ENCODE peak calls at places on chromosomes 11 and 22, in six cellular contexts. K is endodermal cell, R is IMR-90, N is cardiac muscle cell, S is GM23248, I is MM.1S. C is an unnamed sample. For H3K27me3 and H3K36me3, the result is how much of the 10 kb centered on the place peaks cover.

GRCh38 chr11:13772223-13773046 is 104.0 kb downstream of the FAR1 start:
- DNase-seq in S (peak), I (peak), K (no peak), N (peak), R (peak), C (no peak)

GRCh38 chr22:42700901-42701300 is 19.8 kb downstream of the A4GALT start:
- DNase-seq in S (no peak), N (no peak), I (no peak), R (no peak), K (no peak), C (peak)

GRCh38 chr22:49784987-49785614 is 42.6 kb downstream of the BRD1 start:
- DNase-seq in K (no peak), S (no peak), N (no peak), R (no peak), I (no peak), C (no peak)

GRCh38 chr11:11478021-11478420 is 125.0 kb upstream of the CSNK2A3 start:
- DNase-seq in S (no peak), K (no peak), R (no peak), N (no peak), I (no peak), C (no peak)

GRCh38 chr11:5197538-5197937 is 2.9 kb downstream of the OR51V1 start:
- DNase-seq in S (peak), I (no peak), R (peak), N (no peak), K (no peak), C (no peak)

GRCh38 chr11:33980896-33981295 is 70.6 kb upstream of the CAPRIN1 start:
- DNase-seq in I (no peak), K (no peak), N (peak), S (no peak), R (no peak), C (no peak)

GRCh38 chr22:47196881-47197701 is 434.6 kb downstream of the TBC1D22A start:
- DNase-seq in K (peak), N (no peak), I (no peak), R (no peak), S (no peak), C (no peak)

GRCh38 chr11:60155928-60156327 is 27.0 kb downstream of the MS4A6A start:
- DNase-seq in R (no peak), N (no peak), S (no peak), K (no peak), I (no peak), C (no peak)

GRCh38 chr22:31287818-31288495 is 4.3 kb downstream of the PIK3IP1 start:
- DNase-seq in R (no peak), I (no peak), K (no peak), N (no peak), S (no peak), C (no peak)

GRCh38 chr11:71117311-71117710 is 135.1 kb downstream of the SHANK2 start:
- DNase-seq in I (no peak), S (no peak), K (no peak), R (no peak), N (peak), C (no peak)

GRCh38 chr11:101583180-101584128 is at the start of gene TRPC6:
- DNase-seq in S (peak), K (peak), I (no peak), R (peak), N (peak), C (peak)

GRCh38 chr11:76734456-76735217 is 48.5 kb upstream of the TSKU start:
- DNase-seq in S (no peak), K (peak), I (no peak), N (no peak), R (no peak), C (no peak)
- H3K4me3 ChIP-seq in S (no peak), K (no peak), I (no peak), N (no peak), R (no peak), C (no peak)

DNA sequence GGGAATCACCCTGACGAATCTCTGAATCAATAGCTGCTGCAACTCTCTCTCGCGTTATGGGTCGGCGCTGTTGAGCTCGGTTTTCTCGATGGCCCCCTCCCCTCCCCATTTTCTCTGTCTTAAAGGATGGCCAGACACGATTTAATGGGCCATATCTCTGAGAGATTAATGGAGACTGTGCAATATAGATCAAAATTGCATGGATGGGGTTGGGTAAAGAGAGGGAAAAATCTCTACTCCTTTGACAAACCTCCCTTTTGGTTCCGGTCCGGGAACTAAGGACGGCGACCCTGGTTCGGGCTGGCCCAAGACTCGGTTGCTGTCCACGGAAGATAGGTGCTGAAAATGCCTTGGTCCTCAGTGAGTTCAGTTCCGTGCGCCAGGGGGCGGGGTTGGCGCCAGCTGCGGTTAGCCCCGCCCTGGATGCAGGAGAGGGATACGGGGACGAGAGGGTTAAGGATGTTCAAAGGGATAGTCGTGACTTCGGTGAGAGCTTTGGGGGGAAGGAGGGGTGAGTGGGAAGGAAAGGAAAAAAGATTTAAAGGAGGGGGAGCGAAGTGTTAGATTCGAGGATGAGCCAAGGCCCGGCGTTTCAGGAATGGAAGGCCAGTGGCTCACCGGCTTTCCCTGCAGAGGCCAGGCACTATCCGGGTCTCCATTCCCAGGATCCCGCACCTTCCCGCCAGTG is 103.6 kb upstream of the HSD17B12 start:
- DNase-seq in K (peak), R (peak), S (peak), I (peak), N (peak), C (peak)
- H3K27me3 ChIP-seq in K (half or more), R (half or more), S (under half), I (half or more), N (half or more), C (half or more)

GRCh38 chr11:107593941-107594340 is 3.0 kb downstream of the ELMOD1 start:
- DNase-seq in S (no peak), N (no peak), K (no peak), R (no peak), I (no peak), C (peak)

GRCh38 chr11:107592813-107593212 is 1.9 kb downstream of the ELMOD1 start:
- DNase-seq in R (no peak), S (peak), I (no peak), N (peak), K (no peak), C (peak)

GRCh38 chr11:107598225-107599139 is 7.5 kb downstream of the ELMOD1 start:
- DNase-seq in R (no peak), K (peak), N (peak), I (peak), S (peak), C (peak)
- H3K36me3 ChIP-seq in R (under half), K (under half), N (under half), I (under half), S (under half), C (under half)

GRCh38 chr11:134545521-134545920 is 133.5 kb upstream of the B3GAT1 start:
- DNase-seq in N (no peak), K (no peak), R (no peak), I (no peak), S (no peak), C (no peak)
- H3K4me3 ChIP-seq in N (no peak), K (no peak), R (no peak), I (no peak), S (no peak), C (no peak)

DNA sequence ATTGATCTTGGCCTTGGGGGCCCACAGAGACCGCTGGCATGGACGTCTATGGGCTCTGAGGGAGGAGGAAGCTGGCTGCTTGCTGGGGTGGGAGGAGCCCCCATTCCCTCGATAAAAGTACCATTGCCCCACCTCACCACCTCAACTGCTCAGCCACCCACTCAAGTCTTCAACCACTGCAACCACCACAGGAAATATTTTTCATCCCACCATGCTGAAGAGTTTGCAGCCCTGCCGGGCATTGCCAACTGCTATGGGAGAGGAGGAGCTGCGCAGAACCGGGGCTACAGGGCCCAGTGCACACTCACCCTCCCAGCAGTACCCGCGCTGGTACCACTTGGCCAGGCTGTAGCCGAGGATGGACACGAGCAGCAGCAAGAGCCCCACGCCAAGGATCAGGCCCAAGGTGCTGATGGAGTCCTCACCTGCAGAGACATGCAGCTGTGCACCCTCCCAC is 29.2 kb downstream of the IL10RA start:
- DNase-seq in R (no peak), N (no peak), I (no peak), S (no peak), K (no peak), C (no peak)
- H3K27me3 ChIP-seq in R (under half), N (under half), I (under half), S (under half), K (under half), C (under half)

DNA sequence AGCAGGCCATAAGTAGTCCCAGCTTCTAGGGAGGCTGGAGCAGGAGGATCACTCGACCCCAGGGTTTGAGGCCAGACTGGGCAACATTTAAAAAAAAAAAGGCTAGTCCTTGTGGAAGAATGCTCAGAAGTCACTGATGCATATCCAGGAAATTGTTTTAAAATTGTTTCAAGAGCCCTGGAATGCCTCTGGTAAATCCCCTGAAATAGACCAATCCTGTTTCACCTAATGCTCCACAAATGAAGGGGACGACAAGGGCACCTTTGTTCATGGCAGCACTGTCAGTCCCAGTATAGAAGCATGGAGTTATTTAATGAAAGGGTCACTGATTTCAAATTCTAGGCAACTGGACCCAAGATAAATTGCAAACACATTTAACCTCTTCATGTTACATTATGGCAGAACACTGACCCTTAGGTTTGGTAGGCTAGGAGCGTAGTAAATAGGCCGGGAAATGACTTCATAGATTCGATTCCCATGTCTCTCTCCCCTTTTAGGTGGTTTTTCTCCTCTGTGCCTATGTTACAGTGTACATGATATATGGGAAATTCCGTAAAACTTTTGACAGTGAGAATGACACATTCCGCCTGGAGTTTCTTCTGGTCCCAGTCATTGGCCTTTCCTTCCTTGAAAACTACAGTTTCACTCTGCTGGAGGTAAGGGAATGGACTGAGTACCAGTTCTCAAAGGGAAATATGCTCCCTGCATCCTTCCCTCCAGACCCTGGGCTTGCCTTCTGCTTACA is 11.4 kb downstream of the KDELR3 start:
- DNase-seq in N (no peak), S (no peak), K (no peak), R (no peak), I (no peak), C (no peak)
- H3K36me3 ChIP-seq in N (under half), S (half or more), K (under half), R (half or more), I (under half), C (under half)

GRCh38 chr22:37485006-37485713 is 1.0 kb downstream of the MFNG start:
- DNase-seq in K (no peak), N (no peak), S (no peak), R (no peak), I (peak), C (no peak)

GRCh38 chr22:37487129-37487528 is 945 bp upstream of the MFNG start:
- DNase-seq in N (no peak), I (no peak), K (no peak), R (no peak), S (no peak), C (no peak)

GRCh38 chr22:37485714-37486223 is 415 bp downstream of the MFNG start:
- DNase-seq in I (peak), R (no peak), S (no peak), K (no peak), N (no peak), C (peak)

GRCh38 chr22:37487559-37487958 is 1.4 kb upstream of the MFNG start:
- DNase-seq in S (no peak), N (no peak), I (no peak), K (no peak), R (no peak), C (peak)

DNA sequence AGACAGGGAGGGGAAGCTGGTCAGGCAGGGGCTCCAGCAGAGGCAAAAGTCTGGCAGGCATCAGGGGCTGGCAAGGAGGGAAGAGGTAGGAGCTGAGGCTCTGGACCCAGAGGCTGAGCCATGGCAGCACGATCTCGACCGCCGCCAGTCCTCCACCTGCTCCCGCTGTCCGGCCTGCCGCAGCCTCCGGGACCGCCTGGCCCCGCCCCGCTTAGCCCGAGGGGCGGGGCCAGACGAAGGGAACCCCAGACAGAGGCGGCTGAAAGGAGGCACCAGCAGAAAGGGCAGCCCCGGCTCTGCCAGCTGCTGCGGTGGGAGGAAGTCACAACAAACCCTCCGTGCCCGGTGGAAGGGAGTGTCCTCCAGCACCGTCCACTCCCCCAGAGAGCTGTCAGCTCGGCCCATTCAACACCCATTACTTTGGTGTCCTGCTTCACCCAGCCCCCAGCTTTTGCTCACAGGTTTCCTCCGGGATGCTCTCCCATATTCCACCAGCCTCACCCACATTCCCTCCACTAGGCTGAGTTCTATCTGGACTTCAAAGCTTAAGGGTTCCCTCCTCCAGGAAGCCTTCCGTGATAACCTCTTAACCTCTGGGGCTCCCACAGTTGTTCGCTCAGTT is at the start of gene MFNG:
- DNase-seq in R (peak), I (peak), S (peak), K (peak), N (peak), C (peak)
- H3K4me3 ChIP-seq in R (peak), I (peak), S (no peak), K (no peak), N (no peak), C (peak)

DNA sequence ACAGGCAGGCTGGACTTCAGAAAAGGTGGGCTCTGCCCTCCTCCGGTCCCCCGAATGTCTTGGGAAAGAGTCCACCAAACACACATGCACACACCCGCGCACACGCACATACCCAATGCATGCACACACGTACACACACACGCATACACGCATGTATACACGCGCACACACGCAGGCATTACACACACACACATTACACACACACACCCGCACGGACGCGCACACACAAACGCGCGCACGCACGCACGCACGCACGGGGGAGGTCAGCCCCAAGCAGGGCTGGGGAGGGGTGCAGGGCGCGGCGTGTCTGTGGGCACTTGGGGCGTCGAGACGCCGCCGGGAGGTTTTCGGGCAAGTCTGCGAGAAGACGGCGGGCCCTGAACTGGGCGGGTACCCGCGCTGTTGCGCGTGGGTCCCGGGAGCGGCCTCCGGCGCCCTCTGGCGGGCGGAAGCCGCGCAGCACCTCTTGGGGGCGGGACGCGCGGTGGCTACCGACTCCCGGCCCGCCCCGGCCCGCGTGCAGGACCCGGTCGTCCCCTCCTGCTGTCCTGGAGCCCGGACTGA is 3.5 kb downstream of the SEPTIN5 start:
- DNase-seq in N (peak), S (peak), I (peak), R (peak), K (peak), C (peak)
- H3K27me3 ChIP-seq in N (half or more), S (under half), I (half or more), R (under half), K (half or more), C (half or more)